ENCODE peak calls at places on chromosomes 13 and 19, in seven cellular contexts. A is mucosa of descending colon, G is fibroblast of villous mesenchyme, R is type B pancreatic cell, E is dorsolateral prefrontal cortex, Y is nephron progenitor cell, F is keratinocyte. M is an unnamed sample.
A peak's percentile ranks its signal among the peaks of the same experiment; 100 is the strongest.

GRCh38 chr19:1027020-1027952 is 878 bp downstream of the CNN2 start:
- DNase-seq in A (peak; percentile 67), F (no peak), G (no peak), Y (no peak), E (no peak), R (no peak), M (no peak)

GRCh38 chr19:21221653-21222052 is 79.8 kb downstream of the ZNF431 start:
- DNase-seq in A (no peak), R (no peak), F (no peak), G (no peak), E (no peak), Y (no peak), M (no peak)

GRCh38 chr19:30077851-30078355 is 135.9 kb downstream of the URI1 start:
- DNase-seq in E (no peak), A (no peak), R (no peak), G (no peak), Y (no peak), F (no peak), M (peak; percentile 37)

GRCh38 chr19:7637374-7638256 is 705 bp downstream of the STXBP2 start:
- DNase-seq in F (no peak), E (no peak), Y (no peak), G (peak; percentile 67), R (no peak), A (peak; percentile 68), M (peak; percentile 89)

GRCh38 chr13:82947121-82948077 is 934.9 kb downstream of the SLITRK1 start:
- DNase-seq in R (no peak), E (no peak), F (no peak), Y (no peak), A (no peak), G (peak; percentile 4), M (no peak)

GRCh38 chr13:61913183-61913582 is 497.5 kb upstream of the PCDH20 start:
- DNase-seq in A (no peak), Y (no peak), G (no peak), E (no peak), R (no peak), F (no peak), M (no peak)

GRCh38 chr19:19155495-19156219 is 14.4 kb downstream of the MEF2B start:
- DNase-seq in A (no peak), R (no peak), Y (no peak), F (no peak), E (no peak), G (no peak), M (no peak)

GRCh38 chr19:55913643-55914268 is 18.4 kb downstream of the NLRP13 start:
- DNase-seq in G (no peak), R (no peak), E (no peak), A (peak; percentile 21), Y (no peak), F (no peak), M (no peak)

GRCh38 chr13:98445340-98446233 is 131.3 kb downstream of the STK24 start:
- DNase-seq in Y (peak; percentile 82), G (peak; percentile 58), F (peak; percentile 15), R (no peak), A (peak; percentile 85), E (peak; percentile 55), M (peak; percentile 71)

GRCh38 chr19:16542894-16543498 is 759 bp upstream of the CHERP start:
- DNase-seq in F (no peak), E (no peak), R (no peak), G (peak; percentile 5), Y (no peak), A (no peak), M (no peak)

GRCh38 chr19:51607077-51607476 is 23.1 kb downstream of the SIGLEC5 start:
- DNase-seq in F (no peak), R (no peak), E (no peak), G (no peak), Y (no peak), A (no peak), M (no peak)

GRCh38 chr13:44884076-44884729 is 105.1 kb downstream of the NUFIP1 start:
- DNase-seq in Y (no peak), E (no peak), A (no peak), R (no peak), G (peak; percentile 38), F (no peak), M (no peak)

GRCh38 chr19:41479757-41480191 is 36.8 kb downstream of the ERICH4 start:
- DNase-seq in E (no peak), G (no peak), A (no peak), Y (no peak), F (no peak), R (no peak), M (no peak)

GRCh38 chr19:51320258-51320657 is 8.8 kb downstream of the IGLON5 start:
- DNase-seq in Y (peak; percentile 44), A (no peak), E (no peak), F (no peak), R (no peak), G (no peak), M (no peak)

GRCh38 chr13:26601669-26602068 is 44.2 kb downstream of the WASF3 start:
- DNase-seq in A (no peak), G (peak; percentile 30), E (no peak), F (no peak), Y (no peak), R (no peak), M (no peak)

GRCh38 chr13:33722216-33722900 is 95.6 kb upstream of the RFC3 start:
- DNase-seq in F (no peak), A (no peak), G (peak; percentile 42), Y (no peak), R (no peak), E (no peak), M (no peak)

GRCh38 chr13:110225609-110226008 is 81.3 kb downstream of the COL4A1 start:
- DNase-seq in F (no peak), E (no peak), R (no peak), Y (no peak), G (no peak), A (no peak), M (no peak)

GRCh38 chr13:26476111-26476743 is 81.3 kb upstream of the WASF3 start:
- DNase-seq in F (no peak), E (no peak), A (no peak), R (no peak), G (peak; percentile 17), Y (peak; percentile 62), M (no peak)

GRCh38 chr13:100881291-100881864 is 206.8 kb upstream of the TMTC4 start:
- DNase-seq in A (no peak), R (no peak), G (peak; percentile 64), E (no peak), Y (no peak), F (no peak), M (no peak)

GRCh38 chr19:18616023-18616422 is 3.4 kb downstream of the TMEM59L start:
- DNase-seq in Y (no peak), G (no peak), E (no peak), A (no peak), F (no peak), R (no peak), M (no peak)

GRCh38 chr19:29379257-29379986 is 146.4 kb upstream of the VSTM2B start:
- DNase-seq in R (peak; percentile 40), Y (no peak), F (no peak), A (no peak), E (no peak), G (no peak), M (no peak)

GRCh38 chr13:26497991-26498423 is 59.5 kb upstream of the WASF3 start:
- DNase-seq in E (no peak), R (no peak), G (peak; percentile 17), Y (no peak), A (no peak), F (no peak), M (no peak)

GRCh38 chr19:1512671-1513491 is at the start of gene ADAMTSL5:
- DNase-seq in F (no peak), R (no peak), Y (peak; percentile 51), G (peak; percentile 71), E (no peak), A (peak; percentile 86), M (no peak)

GRCh38 chr19:32407004-32407992 is 1.7 kb downstream of the DPY19L3 start:
- DNase-seq in A (no peak), G (peak; percentile 67), Y (peak; percentile 43), E (peak; percentile 32), R (no peak), F (no peak), M (no peak)

GRCh38 chr13:44869167-44869566 is 120.1 kb downstream of the NUFIP1 start:
- DNase-seq in R (no peak), G (no peak), A (no peak), F (no peak), E (no peak), Y (no peak), M (no peak)

GRCh38 chr13:40755082-40755755 is 15.8 kb downstream of the MRPS31 start:
- DNase-seq in Y (no peak), G (peak; percentile 11), A (no peak), F (no peak), E (no peak), R (no peak), M (no peak)

GRCh38 chr13:40749327-40749726 is 21.7 kb downstream of the MRPS31 start:
- DNase-seq in F (no peak), A (no peak), R (no peak), Y (no peak), E (no peak), G (no peak), M (no peak)
- TF ChIP-seq CTCF in F (no peak), A (no peak), R (peak; percentile 44), Y (no peak), E (no peak), G (peak; percentile 18), M (peak; percentile 16)

DNA sequence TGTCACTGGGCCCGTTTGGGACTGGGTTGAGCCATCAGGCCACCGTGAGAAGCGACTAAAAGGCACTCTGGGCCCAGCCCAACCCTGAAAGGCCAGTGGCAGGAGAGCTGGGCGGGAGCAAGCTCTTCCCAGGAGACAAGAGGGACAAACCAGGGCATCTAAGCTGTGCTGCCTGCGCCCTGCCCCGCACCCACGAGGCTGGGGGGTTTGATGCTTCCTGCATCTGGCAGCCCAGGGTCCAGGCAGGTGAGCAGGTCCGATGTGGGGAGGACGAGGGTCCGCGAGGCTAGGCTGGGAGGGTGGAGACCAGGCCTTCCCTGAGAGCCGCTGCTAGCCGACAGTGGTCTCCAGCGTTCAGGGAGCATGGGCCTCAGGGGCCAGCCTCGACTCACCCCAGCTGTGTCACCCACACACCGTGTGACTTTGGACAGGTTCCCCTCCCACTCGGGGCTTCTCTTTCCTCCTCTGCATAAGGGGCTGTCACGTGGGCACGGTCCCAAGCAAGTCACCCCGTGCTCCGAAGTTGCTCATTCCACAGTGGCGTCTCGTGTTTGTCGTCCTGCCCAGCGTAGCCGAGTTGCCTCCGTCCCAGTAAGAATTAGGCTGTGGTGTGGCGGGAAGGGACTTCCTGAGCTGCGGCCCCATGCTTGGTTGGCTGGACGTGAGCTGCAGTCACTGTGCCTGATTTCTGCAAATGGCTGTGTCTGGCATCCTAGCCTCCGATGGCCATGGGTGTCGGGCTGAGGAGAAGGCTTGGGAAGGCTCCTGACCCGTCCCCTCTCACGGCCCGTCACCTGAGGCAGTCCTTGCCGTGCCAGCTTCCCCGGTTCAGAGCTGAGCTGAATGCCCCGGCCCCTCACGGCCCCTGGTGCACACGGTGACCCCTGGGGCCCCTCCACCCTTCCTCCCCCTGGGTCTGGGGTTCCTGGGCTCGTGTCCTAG is 15.7 kb downstream of the PLIN4 start:
- DNase-seq in Y (no peak), G (no peak), E (no peak), R (no peak), A (no peak), F (no peak), M (peak; percentile 38)
- TF ChIP-seq CTCF in Y (no peak), G (no peak), E (no peak), R (no peak), A (no peak), F (no peak), M (no peak)

GRCh38 chr13:42333613-42334328 is 61.8 kb downstream of the AKAP11 start:
- DNase-seq in E (no peak), A (peak; percentile 24), R (no peak), Y (no peak), G (peak; percentile 61), F (no peak), M (no peak)
- TF ChIP-seq CTCF in E (no peak), A (no peak), R (peak; percentile 64), Y (peak; percentile 39), G (peak; percentile 76), F (peak; percentile 49), M (no peak)

GRCh38 chr19:15173746-15174404 is 26.9 kb downstream of the NOTCH3 start:
- DNase-seq in R (no peak), A (no peak), F (no peak), E (no peak), Y (no peak), G (no peak), M (no peak)
- TF ChIP-seq CTCF in R (no peak), A (no peak), F (peak; percentile 63), E (no peak), Y (no peak), G (peak; percentile 28), M (no peak)

M was measured in CD14-positive monocyte.